ENCODE peak calls at places on chromosomes 13 and 19, in five cellular contexts. K, T, B, G and D are unnamed samples.

GRCh38 chr13:25973576-25973975 is 78.2 kb downstream of the SHISA2 start:
- DNase-seq in K (no peak), T (no peak), B (no peak), G (no peak), D (no peak)

GRCh38 chr13:39586956-39587605 is 15.9 kb downstream of the LHFPL6 start:
- DNase-seq in K (no peak), T (no peak), B (no peak), G (no peak), D (no peak)

GRCh38 chr19:11578342-11579142 is 1.1 kb upstream of the ACP5 start:
- DNase-seq in K (peak; percentile 25), T (peak; percentile 75), B (no peak), G (peak; percentile 25), D (no peak)

GRCh38 chr19:4064073-4064550 is 2.6 kb downstream of the ZBTB7A start:
- DNase-seq in K (peak; percentile 39), T (peak; percentile 68), B (no peak), G (no peak), D (no peak)

GRCh38 chr13:98097749-98098148 is 45.1 kb upstream of the FARP1 start:
- DNase-seq in K (no peak), T (no peak), B (no peak), G (no peak), D (no peak)

GRCh38 chr13:52783943-52784342 is 44.3 kb upstream of the CNMD start:
- DNase-seq in K (no peak), T (no peak), B (no peak), G (no peak), D (no peak)

GRCh38 chr19:18379803-18380747 is 5.9 kb upstream of the GDF15 start:
- DNase-seq in K (peak; percentile 82), T (peak; percentile 74), B (peak; percentile 80), G (no peak), D (no peak)

GRCh38 chr13:23020246-23020843 is 160.4 kb upstream of the SGCG start:
- DNase-seq in K (peak; percentile 67), T (peak; percentile 69), B (peak; percentile 12), G (peak; percentile 37), D (peak; percentile 67)

GRCh38 chr19:55344444-55344843 is 4.8 kb downstream of the KMT5C start:
- DNase-seq in K (no peak), T (peak; percentile 54), B (no peak), G (no peak), D (no peak)

DNA sequence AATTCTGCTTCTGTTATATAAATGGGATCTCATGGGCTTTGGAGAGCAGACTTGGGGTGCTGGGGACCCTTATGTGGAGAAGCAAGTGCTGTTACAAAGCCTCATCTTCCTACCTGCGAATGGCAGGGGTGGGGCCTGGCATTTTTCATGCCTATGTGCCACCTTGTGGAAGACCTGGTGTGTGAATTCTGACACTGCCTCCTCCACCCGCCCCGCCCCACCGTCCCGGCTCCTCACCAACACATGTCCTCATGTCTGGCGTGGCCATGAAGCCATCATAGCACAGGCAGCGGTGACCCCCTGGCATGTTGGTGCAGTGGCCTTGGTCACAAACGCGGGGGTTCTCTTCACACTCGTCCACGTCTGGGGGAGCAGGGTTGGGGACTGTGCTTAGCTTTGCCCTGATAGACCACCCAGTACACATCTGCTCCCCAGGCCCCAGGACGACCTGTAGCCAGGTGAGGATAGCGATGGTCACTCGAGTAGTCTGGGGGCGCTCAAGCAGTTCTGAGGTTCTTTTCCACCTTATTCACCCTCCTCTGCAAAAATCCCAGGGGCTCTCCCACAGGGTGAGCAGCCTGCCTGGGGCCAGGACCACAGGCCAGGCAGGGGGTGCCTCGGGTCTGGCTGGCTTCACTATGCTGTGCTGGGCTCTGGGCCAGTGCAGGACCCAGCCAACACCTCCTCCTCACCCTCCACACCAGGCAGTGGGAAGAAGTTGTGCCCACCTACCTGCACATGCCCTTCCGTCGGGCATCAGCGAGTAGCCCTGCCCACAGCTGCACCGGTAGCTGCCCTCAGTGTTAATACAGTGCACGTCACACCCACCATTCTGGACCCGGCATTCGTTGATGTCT is 32.7 kb downstream of the FBN3 start:
- DNase-seq in K (no peak), T (no peak), B (peak; percentile 44), G (no peak), D (no peak)
- TF ChIP-seq CTCF in K (no peak), T (no peak), B (no peak), G (no peak), D (no peak)

GRCh38 chr19:19552811-19553210 is 14.7 kb downstream of the CILP2 start:
- DNase-seq in K (peak; percentile 34), T (peak; percentile 92), B (peak; percentile 64), G (peak; percentile 77), D (no peak)
- TF ChIP-seq CTCF in K (peak; percentile 79), T (peak; percentile 82), B (peak; percentile 70), G (peak; percentile 76), D (peak; percentile 52)

GRCh38 chr13:73827434-73827833 is 306.8 kb downstream of the KLF12 start:
- DNase-seq in K (no peak), T (no peak), B (no peak), G (no peak), D (no peak)
- TF ChIP-seq CTCF in K (no peak), T (no peak), B (no peak), G (no peak), D (no peak)

GRCh38 chr19:22326219-22326618 is 40.0 kb downstream of the ZNF729 start:
- DNase-seq in K (no peak), T (no peak), B (no peak), G (no peak), D (no peak)
- TF ChIP-seq CTCF in K (no peak), T (no peak), B (no peak), G (no peak), D (no peak)

GRCh38 chr13:93226623-93227279 is at the start of gene GPC6:
- DNase-seq in K (peak; percentile 96), T (peak; percentile 80), B (no peak), G (peak; percentile 60), D (peak; percentile 95)

GRCh38 chr13:93230466-93230865 is 3.9 kb downstream of the GPC6 start:
- DNase-seq in K (peak; percentile 83), T (no peak), B (no peak), G (no peak), D (no peak)

GRCh38 chr13:93226065-93226622 is 463 bp upstream of the GPC6 start:
- DNase-seq in K (no peak), T (no peak), B (no peak), G (no peak), D (no peak)

GRCh38 chr13:93227280-93227905 is 786 bp downstream of the GPC6 start:
- DNase-seq in K (peak; percentile 67), T (peak; percentile 79), B (no peak), G (peak; percentile 57), D (peak; percentile 74)

GRCh38 chr13:93227906-93228801 is 1.5 kb downstream of the GPC6 start:
- DNase-seq in K (peak; percentile 93), T (peak; percentile 89), B (no peak), G (peak; percentile 76), D (peak; percentile 95)
- TF ChIP-seq CTCF in K (peak; percentile 42), T (peak; percentile 80), B (no peak), G (peak; percentile 49), D (peak; percentile 67)

DNA sequence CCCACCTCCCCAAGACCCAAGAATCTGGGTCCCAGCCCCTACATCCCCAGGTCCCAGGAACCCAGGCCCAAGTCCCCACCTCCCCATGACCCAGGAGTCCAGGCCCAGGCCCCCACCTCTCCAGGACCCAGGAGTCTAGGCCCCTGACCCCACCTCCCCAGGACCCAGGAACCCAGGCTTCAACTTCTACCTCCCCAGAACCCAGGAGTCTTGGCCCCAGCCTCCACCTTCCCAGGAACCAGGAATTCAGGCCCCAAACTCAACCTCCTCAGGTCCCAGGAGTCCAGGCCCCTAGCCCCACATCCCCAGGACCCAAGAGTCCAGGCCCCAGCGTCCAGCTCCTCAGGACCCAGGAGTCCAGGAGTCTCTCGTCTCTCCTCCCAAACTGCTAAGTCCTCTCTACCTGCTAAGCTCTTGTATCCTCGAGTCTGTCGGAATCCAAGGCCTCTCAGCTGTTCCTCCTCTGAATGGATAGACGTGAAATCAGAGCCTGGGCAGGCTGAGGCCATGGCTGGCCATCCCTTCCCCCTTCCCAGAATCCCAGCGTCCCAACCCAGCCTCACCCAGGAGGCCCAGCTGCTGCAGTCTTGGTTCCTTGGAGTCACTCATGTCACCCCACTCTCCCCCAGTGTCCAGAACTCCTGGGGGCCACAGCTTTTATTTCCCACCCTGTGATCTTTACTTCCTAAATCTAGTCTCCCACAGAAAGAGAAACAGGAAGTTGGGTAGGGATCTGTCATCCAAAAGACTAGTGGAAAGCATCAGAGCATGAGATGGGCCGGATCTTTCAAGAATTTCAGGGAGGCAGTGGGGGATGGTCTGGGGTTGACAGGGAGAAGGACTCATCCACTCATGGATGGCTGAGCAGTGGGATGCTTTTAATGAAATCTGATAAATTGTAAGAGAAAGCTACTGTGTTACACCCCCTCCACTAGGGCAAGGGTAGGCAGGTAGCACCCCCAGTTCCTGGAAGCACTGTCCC is at the start of gene CD209:
- DNase-seq in K (no peak), T (no peak), B (no peak), G (no peak), D (no peak)
- TF ChIP-seq CTCF in K (no peak), T (no peak), B (no peak), G (no peak), D (no peak)

DNA sequence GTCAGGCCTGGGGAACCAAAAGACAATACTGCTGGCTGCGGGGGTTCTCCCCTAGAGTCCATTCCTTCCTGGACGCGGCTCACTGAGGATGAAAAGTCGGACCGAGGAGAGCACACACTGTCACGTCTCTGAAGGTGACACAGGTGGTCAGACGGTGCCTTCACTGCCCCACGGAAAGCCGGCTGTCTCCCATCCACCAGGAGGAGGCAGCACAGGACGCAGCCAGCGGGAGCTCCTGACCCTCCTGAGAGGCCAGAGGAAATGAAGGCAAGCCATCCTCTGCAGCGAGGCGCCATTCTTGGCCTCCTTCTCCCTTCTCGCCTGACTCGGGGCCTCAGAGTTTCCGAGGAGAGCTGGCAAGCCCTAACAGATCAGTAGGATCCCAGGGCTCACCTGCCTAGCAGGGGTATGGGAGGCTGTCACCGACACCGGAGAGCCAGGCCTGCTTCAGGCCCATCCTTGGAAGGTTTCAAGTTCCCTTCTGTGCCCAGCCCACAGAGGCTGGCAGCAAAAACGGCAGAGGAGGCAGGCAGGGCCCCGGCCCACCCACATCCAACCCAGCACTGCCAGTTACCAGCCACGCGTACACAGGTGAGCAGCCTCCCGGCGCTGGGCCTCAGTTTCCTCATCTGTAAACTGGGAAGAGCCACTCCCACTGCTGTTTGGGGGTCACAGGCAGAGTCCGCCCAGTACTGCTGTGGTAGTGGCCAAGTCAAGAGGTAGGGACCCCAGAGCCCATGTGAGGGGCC is 4.5 kb downstream of the REXO1 start:
- DNase-seq in K (no peak), T (peak; percentile 84), B (no peak), G (no peak), D (no peak)
- TF ChIP-seq CTCF in K (peak; percentile 25), T (peak; percentile 65), B (no peak), G (no peak), D (no peak)